ENCODE peak calls at places on chromosomes 12 and 14, in eight cellular contexts. L is MM.1S, G is hepatocyte, Q is HepG2, J is gastrocnemius medialis, T is body of pancreas, K is lower lobe of right lung, H is transverse colon. Y is an unnamed sample. For H3K4me1, the result is how much of the 10 kb centered on the place peaks cover.

GRCh38 chr12:94832780-94833760 is 170.4 kb downstream of the NDUFA12 start:
- DNase-seq in T (peak), J (no peak), L (no peak), Q (no peak), G (peak), K (no peak), H (no peak), Y (no peak)

GRCh38 chr14:105562713-105563346 is 36.4 kb downstream of the TMEM121 start:
- DNase-seq in J (no peak), Q (no peak), H (no peak), T (no peak), K (no peak), L (no peak), G (no peak), Y (no peak)

GRCh38 chr14:76917759-76918175 is 91.6 kb downstream of the LRRC74A start:
- DNase-seq in K (peak), T (peak), Q (no peak), G (no peak), H (no peak), J (peak), L (no peak), Y (no peak)

GRCh38 chr12:94254270-94254669 is 105.9 kb downstream of the PLXNC1 start:
- DNase-seq in Q (no peak), T (no peak), K (no peak), L (no peak), J (no peak), G (no peak), H (no peak), Y (no peak)

GRCh38 chr12:96063046-96063445 is 27.7 kb upstream of the LTA4H start:
- DNase-seq in Q (no peak), H (no peak), T (no peak), K (no peak), G (no peak), J (no peak), L (peak), Y (no peak)

GRCh38 chr12:110743571-110744093 is 941 bp upstream of the PPP1CC start:
- DNase-seq in T (peak), J (peak), H (peak), G (peak), K (peak), Q (no peak), L (no peak), Y (peak)

GRCh38 chr12:132266370-132266769 is 63.0 kb downstream of the GALNT9 start:
- DNase-seq in G (no peak), J (no peak), K (no peak), T (no peak), H (no peak), Q (no peak), L (no peak), Y (no peak)

GRCh38 chr14:75906680-75907280 is 75.0 kb downstream of the TGFB3 start:
- DNase-seq in G (peak), T (peak), H (peak), J (peak), K (no peak), Q (peak), L (peak), Y (peak)

GRCh38 chr12:100718212-100718611 is 76.4 kb upstream of the ANO4 start:
- DNase-seq in G (no peak), J (no peak), L (no peak), H (no peak), K (no peak), T (no peak), Q (no peak), Y (no peak)

GRCh38 chr12:59069481-59069880 is 149.2 kb upstream of the LRIG3 start:
- DNase-seq in T (no peak), H (no peak), G (no peak), J (no peak), L (no peak), Q (no peak), K (no peak), Y (no peak)

GRCh38 chr14:76995279-76996035 is 33.1 kb downstream of the IRF2BPL start:
- DNase-seq in G (no peak), K (no peak), L (no peak), J (no peak), Q (no peak), T (peak), H (no peak), Y (no peak)

GRCh38 chr12:19131020-19131431 is 1.5 kb downstream of the PLEKHA5 start:
- DNase-seq in K (no peak), H (peak), G (peak), L (no peak), J (no peak), Q (peak), T (peak), Y (no peak)

GRCh38 chr12:10182662-10183061 is 3.8 kb downstream of the TMEM52B start:
- DNase-seq in K (no peak), L (no peak), G (peak), H (no peak), T (peak), J (no peak), Q (no peak), Y (no peak)

GRCh38 chr12:116050266-116050665 is 227.2 kb downstream of the MED13L start:
- DNase-seq in L (peak), Q (no peak), H (no peak), T (no peak), K (no peak), G (no peak), J (no peak), Y (no peak)

GRCh38 chr12:62192486-62193250 is 67.5 kb upstream of the USP15 start:
- DNase-seq in H (peak), L (peak), J (peak), K (peak), Q (peak), T (peak), G (peak), Y (no peak)

GRCh38 chr14:105315211-105315721 is 718 bp downstream of the PACS2 start:
- DNase-seq in L (peak), Q (peak), T (peak), G (peak), K (peak), J (no peak), H (peak), Y (peak)

GRCh38 chr12:119145367-119145766 is 33.4 kb upstream of the HSPB8 start:
- DNase-seq in L (no peak), K (no peak), T (no peak), J (no peak), H (no peak), Q (no peak), G (no peak), Y (no peak)

GRCh38 chr12:46209914-46210834 is 58.7 kb downstream of the SLC38A1 start:
- DNase-seq in T (peak), J (peak), L (no peak), H (peak), G (no peak), Q (peak), K (peak), Y (peak)

GRCh38 chr14:75452900-75453816 is 25.3 kb downstream of the JDP2 start:
- DNase-seq in G (peak), H (peak), L (no peak), J (peak), T (peak), K (peak), Q (peak), Y (peak)

GRCh38 chr14:50062438-50063039 is 53.8 kb downstream of the VCPKMT start:
- DNase-seq in K (no peak), L (no peak), H (peak), J (no peak), T (peak), G (peak), Q (peak), Y (no peak)

GRCh38 chr14:104856869-104857860 is 7.9 kb upstream of the CEP170B start:
- DNase-seq in G (no peak), J (no peak), Q (no peak), H (no peak), T (no peak), L (no peak), K (no peak), Y (no peak)

GRCh38 chr12:292186-292585 is 29.6 kb upstream of the SLC6A13 start:
- DNase-seq in Q (no peak), H (no peak), K (no peak), G (no peak), J (no peak), T (no peak), L (no peak), Y (no peak)

GRCh38 chr14:66359500-66359899 is 126.7 kb upstream of the CCDC196 start:
- DNase-seq in J (no peak), G (peak), K (no peak), Q (peak), L (peak), T (peak), H (no peak), Y (no peak)

GRCh38 chr12:119446459-119446858 is 111.9 kb downstream of the CCDC60 start:
- DNase-seq in H (no peak), K (no peak), Q (no peak), J (no peak), L (no peak), T (no peak), G (no peak), Y (no peak)

GRCh38 chr12:27573972-27574371 is 50.0 kb downstream of the PPFIBP1 start:
- DNase-seq in Q (no peak), T (no peak), L (no peak), K (no peak), J (no peak), H (no peak), G (no peak), Y (no peak)

GRCh38 chr14:89801128-89801527 is 153.4 kb downstream of the EFCAB11 start:
- DNase-seq in J (no peak), H (no peak), L (no peak), Q (no peak), G (no peak), K (no peak), T (no peak), Y (no peak)

GRCh38 chr14:54348001-54348611 is 48.7 kb upstream of the CDKN3 start:
- DNase-seq in H (no peak), L (peak), T (peak), J (no peak), G (peak), Q (peak), K (no peak), Y (no peak)

GRCh38 chr12:62933220-62933870 is 1.6 kb downstream of the PPM1H start:
- DNase-seq in T (peak), H (peak), Q (peak), J (no peak), G (peak), K (no peak), L (no peak), Y (peak)

GRCh38 chr14:101539929-101540328 is 21.4 kb upstream of the DIO3 start:
- DNase-seq in L (no peak), T (no peak), K (no peak), J (no peak), Q (no peak), H (no peak), G (no peak), Y (no peak)

GRCh38 chr12:713281-713875 is 39.0 kb upstream of the WNK1 start:
- DNase-seq in Q (no peak), H (no peak), L (no peak), J (no peak), K (no peak), T (no peak), G (no peak), Y (no peak)

DNA sequence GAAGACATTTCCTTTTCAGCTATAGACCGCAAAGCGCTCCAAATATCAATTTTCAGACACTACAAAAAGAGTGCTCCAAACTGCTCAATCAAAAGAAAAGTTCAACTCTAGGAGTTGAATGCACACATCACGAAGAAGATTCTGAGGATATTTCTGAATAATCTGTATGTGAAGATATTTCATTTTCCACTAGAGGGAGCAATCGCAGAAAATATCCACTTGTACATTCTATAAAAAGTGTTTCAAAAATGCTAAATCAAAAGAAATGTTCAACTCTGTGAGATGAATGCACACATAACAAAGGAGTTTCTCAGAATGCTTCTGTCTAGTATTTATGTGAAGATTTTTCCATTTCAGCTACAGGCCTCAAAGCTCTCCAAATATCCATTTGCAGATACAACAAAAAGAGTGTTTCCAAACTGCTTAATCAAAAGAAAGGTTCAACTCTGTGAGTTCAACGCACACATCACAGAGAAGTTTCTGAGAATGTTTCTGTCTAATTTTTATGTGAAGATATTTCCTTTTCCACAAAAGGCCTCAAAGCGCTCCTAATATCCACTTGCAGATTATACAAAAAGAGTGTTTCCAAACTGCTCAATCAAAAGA is 643.8 kb upstream of the ALG10B start:
- DNase-seq in L (no peak), H (no peak), K (no peak), J (no peak), Q (no peak), T (no peak), G (no peak), Y (no peak)
- TF ChIP-seq CTCF in L (peak), H (no peak), K (no peak), J (no peak), Q (no peak), T (no peak), G (no peak), Y (peak)

GRCh38 chr12:1935700-1936378 is 17.4 kb upstream of the CACNA2D4 start:
- DNase-seq in L (no peak), G (no peak), Q (no peak), T (peak), K (no peak), J (no peak), H (no peak), Y (no peak)
- H3K4me1 ChIP-seq in L (under half), G (under half), Q (under half), T (under half), K (under half), J (under half), H (under half), Y (under half)

GRCh38 chr14:73245401-73246325 is 8.4 kb downstream of the PAPLN start:
- DNase-seq in J (no peak), G (peak), L (no peak), H (peak), T (peak), Q (no peak), K (peak), Y (peak)
- TF ChIP-seq CTCF in J (no peak), G (no peak), L (no peak), H (no peak), T (no peak), Q (no peak), K (no peak), Y (no peak)

GRCh38 chr12:108835860-108836634 is 21.3 kb downstream of the SSH1 start:
- DNase-seq in H (no peak), L (no peak), K (no peak), J (no peak), G (no peak), T (no peak), Q (no peak), Y (no peak)

GRCh38 chr12:108839011-108839889 is 18.1 kb downstream of the SSH1 start:
- DNase-seq in Q (no peak), H (no peak), G (no peak), T (peak), L (no peak), J (peak), K (peak), Y (no peak)

GRCh38 chr12:108838194-108839010 is 19.0 kb downstream of the SSH1 start:
- DNase-seq in J (peak), T (peak), K (peak), Q (peak), G (peak), L (peak), H (peak), Y (peak)

GRCh38 chr12:108837680-108838079 is 19.7 kb downstream of the SSH1 start:
- DNase-seq in Q (no peak), K (peak), G (no peak), T (no peak), L (no peak), H (no peak), J (no peak), Y (no peak)

GRCh38 chr12:108837239-108837638 is 20.1 kb downstream of the SSH1 start:
- DNase-seq in G (no peak), J (no peak), T (no peak), L (no peak), Q (no peak), H (no peak), K (peak), Y (no peak)
- H3K4me1 ChIP-seq in G (under half), J (half or more), T (half or more), L (under half), Q (under half), H (under half), K (half or more), Y (half or more)

DNA sequence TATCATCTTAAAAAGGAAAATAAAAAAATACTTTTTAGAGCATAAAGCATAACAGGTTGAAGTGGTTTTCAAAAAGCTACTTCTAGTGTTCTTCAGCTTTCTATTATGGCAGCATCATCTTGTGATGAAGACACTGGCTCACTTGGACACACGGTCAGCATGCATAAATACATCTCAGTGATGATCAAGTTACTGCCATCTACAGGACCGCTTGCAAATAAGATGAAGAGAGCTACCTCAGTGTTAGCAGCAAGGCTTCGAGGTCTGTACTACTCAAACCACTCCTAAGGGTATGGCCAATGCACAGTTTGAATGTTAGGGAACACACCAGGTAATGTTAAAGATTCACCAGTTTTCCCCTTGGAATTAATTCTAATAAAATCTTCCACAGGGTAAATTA is 58.8 kb downstream of the GALC start:
- DNase-seq in Q (no peak), L (no peak), J (no peak), G (no peak), T (no peak), H (no peak), K (no peak), Y (no peak)
- TF ChIP-seq CTCF in Q (no peak), L (no peak), J (no peak), G (peak), T (no peak), H (no peak), K (no peak), Y (no peak)

GRCh38 chr14:56202256-56202655 is 84.0 kb downstream of the PELI2 start:
- DNase-seq in J (no peak), Q (no peak), H (no peak), K (no peak), L (no peak), G (no peak), T (no peak), Y (no peak)

GRCh38 chr14:56199095-56199975 is 81.1 kb downstream of the PELI2 start:
- DNase-seq in Q (no peak), H (no peak), T (peak), J (peak), K (no peak), L (no peak), G (peak), Y (no peak)

GRCh38 chr14:56198438-56198837 is 80.2 kb downstream of the PELI2 start:
- DNase-seq in G (no peak), T (no peak), J (no peak), K (no peak), H (no peak), L (no peak), Q (no peak), Y (no peak)

GRCh38 chr14:56197150-56197549 is 78.9 kb downstream of the PELI2 start:
- DNase-seq in T (no peak), H (no peak), G (no peak), Q (no peak), L (no peak), J (no peak), K (no peak), Y (no peak)

DNA sequence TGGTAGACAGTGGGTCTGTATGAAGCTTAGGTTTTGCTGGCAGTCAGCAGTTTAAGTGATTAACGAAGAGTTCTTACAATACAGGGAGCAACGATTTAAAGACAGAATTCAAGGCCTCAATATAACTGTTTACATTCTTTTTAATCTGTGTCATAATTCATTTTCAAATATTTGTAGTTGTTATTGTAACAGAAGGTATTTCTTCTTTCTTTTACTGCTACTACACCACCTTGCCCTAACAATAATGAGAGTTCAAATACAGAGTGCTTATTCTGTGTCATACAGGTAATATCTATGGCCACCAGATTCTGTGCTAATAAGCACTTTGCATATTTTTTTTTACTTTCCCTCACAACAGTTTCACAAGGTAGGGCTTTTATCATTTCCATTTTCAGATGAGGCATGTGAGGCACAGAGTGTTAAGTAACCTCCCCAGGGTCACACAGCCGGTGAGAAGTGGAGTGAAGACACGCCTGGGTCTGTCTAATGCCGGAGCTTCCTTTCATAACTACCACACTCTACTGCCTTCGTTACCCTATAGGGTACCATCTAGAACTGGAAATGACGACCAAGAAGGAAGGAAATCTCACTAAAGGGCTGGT is 81.9 kb downstream of the PELI2 start:
- DNase-seq in Q (no peak), G (no peak), K (no peak), L (no peak), T (no peak), H (no peak), J (no peak), Y (no peak)
- H3K4me1 ChIP-seq in Q (under half), G (under half), K (under half), L (under half), T (half or more), H (under half), J (under half), Y (under half)

GRCh38 chr14:72547999-72548398 is 345.9 kb downstream of the DPF3 start:
- DNase-seq in T (no peak), K (no peak), L (no peak), J (no peak), Q (no peak), H (no peak), G (no peak), Y (no peak)
- TF ChIP-seq CTCF in T (no peak), K (no peak), L (no peak), J (no peak), Q (no peak), H (no peak), G (no peak), Y (no peak)

DNA sequence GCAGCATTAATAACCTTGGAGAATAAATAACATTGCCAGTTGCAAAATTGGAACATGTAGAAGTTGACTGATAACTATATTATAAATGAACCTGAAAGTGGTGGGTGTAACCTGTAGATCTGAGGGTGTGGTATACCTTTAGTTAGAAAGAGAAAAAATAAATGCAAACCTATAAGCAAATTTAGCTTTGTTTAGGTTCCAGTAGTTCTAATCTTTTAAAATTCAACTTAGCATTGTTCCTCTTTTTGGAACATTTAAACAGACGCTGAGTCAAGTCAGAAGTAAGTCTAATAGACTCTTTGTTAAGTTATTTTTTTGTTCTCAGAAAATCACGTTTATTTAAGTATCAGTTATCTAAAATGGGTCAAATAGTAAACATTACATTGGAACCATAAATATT is 120.0 kb downstream of the DNAI7 start:
- DNase-seq in G (no peak), Q (no peak), K (no peak), J (no peak), T (no peak), L (no peak), H (no peak), Y (no peak)
- H3K4me1 ChIP-seq in G (under half), Q (under half), K (under half), J (under half), T (under half), L (under half), H (under half), Y (under half)

GRCh38 chr12:53184828-53185227 is 4.1 kb upstream of the CSAD start:
- DNase-seq in T (no peak), G (no peak), H (no peak), Q (no peak), L (no peak), J (no peak), K (no peak), Y (no peak)

GRCh38 chr12:53187145-53187899 is 6.6 kb upstream of the CSAD start:
- DNase-seq in Q (no peak), L (no peak), H (no peak), T (no peak), G (no peak), K (no peak), J (no peak), Y (no peak)

GRCh38 chr12:53186745-53187144 is 6.0 kb upstream of the CSAD start:
- DNase-seq in Q (no peak), L (no peak), T (no peak), J (no peak), G (no peak), H (no peak), K (no peak), Y (no peak)

GRCh38 chr12:53182836-53183235 is 2.1 kb upstream of the CSAD start:
- DNase-seq in J (no peak), K (no peak), H (no peak), T (peak), L (no peak), Q (no peak), G (no peak), Y (no peak)

GRCh38 chr12:53185582-53186153 is 4.9 kb upstream of the CSAD start:
- DNase-seq in H (no peak), L (no peak), Q (no peak), J (no peak), K (no peak), T (no peak), G (no peak), Y (no peak)
- TF ChIP-seq CTCF in H (no peak), L (peak), Q (peak), J (no peak), K (no peak), T (no peak), G (no peak), Y (no peak)